ENCODE peak calls at places on chromosome 1, in six cellular contexts. G, O, V, R, L and S are unnamed samples.

GRCh38 chr1:176574756-176575155 is 111.8 kb downstream of the PAPPA2 start:
- ATAC-seq in L (no peak), R (no peak), O (no peak), G (no peak), V (no peak), S (no peak)

GRCh38 chr1:11690669-11691301 is 725 bp upstream of the DRAXIN start:
- ATAC-seq in G (peak), L (no peak), V (peak), O (no peak), R (peak), S (no peak)

GRCh38 chr1:100188617-100189016 is 10.6 kb upstream of the LRRC39 start:
- ATAC-seq in L (no peak), R (no peak), V (peak), O (no peak), G (no peak), S (no peak)

GRCh38 chr1:109530457-109531204 is 9.0 kb upstream of the GPR61 start:
- ATAC-seq in L (no peak), O (no peak), G (no peak), V (no peak), R (peak), S (no peak)

GRCh38 chr1:150192012-150192411 is 42.3 kb downstream of the PLEKHO1 start:
- ATAC-seq in L (no peak), V (no peak), O (peak), R (no peak), G (no peak), S (no peak)

GRCh38 chr1:150109567-150109966 is 40.1 kb upstream of the PLEKHO1 start:
- ATAC-seq in G (no peak), V (no peak), O (no peak), L (no peak), R (no peak), S (no peak)

GRCh38 chr1:4415476-4415875 is 238.9 kb upstream of the AJAP1 start:
- ATAC-seq in V (no peak), O (no peak), L (no peak), R (no peak), G (no peak), S (no peak)

GRCh38 chr1:119974013-119974412 is 77.7 kb upstream of the ADAM30 start:
- ATAC-seq in L (no peak), V (no peak), O (no peak), G (no peak), R (no peak), S (no peak)

GRCh38 chr1:155086182-155086741 is 7.6 kb downstream of the EFNA3 start:
- ATAC-seq in G (peak), R (peak), V (peak), L (peak), O (peak), S (no peak)

GRCh38 chr1:119390499-119390898 is 21.9 kb downstream of the HAO2 start:
- ATAC-seq in R (no peak), O (no peak), V (no peak), L (no peak), G (no peak), S (no peak)

GRCh38 chr1:215542301-215542700 is 24.8 kb upstream of the KCTD3 start:
- ATAC-seq in O (no peak), G (no peak), V (no peak), L (no peak), R (no peak), S (no peak)

GRCh38 chr1:215543806-215544205 is 23.3 kb upstream of the KCTD3 start:
- ATAC-seq in L (no peak), G (no peak), V (no peak), R (no peak), O (no peak), S (no peak)

GRCh38 chr1:215543191-215543606 is 23.9 kb upstream of the KCTD3 start:
- ATAC-seq in L (no peak), G (no peak), R (peak), V (peak), O (no peak), S (no peak)

GRCh38 chr1:215544566-215544965 is 22.5 kb upstream of the KCTD3 start:
- ATAC-seq in O (no peak), R (no peak), V (no peak), L (no peak), G (no peak), S (no peak)

GRCh38 chr1:215539803-215540575 is 27.1 kb upstream of the KCTD3 start:
- ATAC-seq in V (no peak), L (no peak), G (no peak), R (no peak), O (no peak), S (no peak)
- H3K27ac ChIP-seq in V (no peak), L (no peak), G (no peak), R (no peak), O (no peak), S (no peak)

GRCh38 chr1:245261786-245262185 is 107.0 kb downstream of the KIF26B start:
- ATAC-seq in V (no peak), L (no peak), R (no peak), O (no peak), G (no peak), S (no peak)
- TF ChIP-seq CTCF in V (no peak), L (no peak), R (no peak), O (no peak), G (no peak), S (no peak)

DNA sequence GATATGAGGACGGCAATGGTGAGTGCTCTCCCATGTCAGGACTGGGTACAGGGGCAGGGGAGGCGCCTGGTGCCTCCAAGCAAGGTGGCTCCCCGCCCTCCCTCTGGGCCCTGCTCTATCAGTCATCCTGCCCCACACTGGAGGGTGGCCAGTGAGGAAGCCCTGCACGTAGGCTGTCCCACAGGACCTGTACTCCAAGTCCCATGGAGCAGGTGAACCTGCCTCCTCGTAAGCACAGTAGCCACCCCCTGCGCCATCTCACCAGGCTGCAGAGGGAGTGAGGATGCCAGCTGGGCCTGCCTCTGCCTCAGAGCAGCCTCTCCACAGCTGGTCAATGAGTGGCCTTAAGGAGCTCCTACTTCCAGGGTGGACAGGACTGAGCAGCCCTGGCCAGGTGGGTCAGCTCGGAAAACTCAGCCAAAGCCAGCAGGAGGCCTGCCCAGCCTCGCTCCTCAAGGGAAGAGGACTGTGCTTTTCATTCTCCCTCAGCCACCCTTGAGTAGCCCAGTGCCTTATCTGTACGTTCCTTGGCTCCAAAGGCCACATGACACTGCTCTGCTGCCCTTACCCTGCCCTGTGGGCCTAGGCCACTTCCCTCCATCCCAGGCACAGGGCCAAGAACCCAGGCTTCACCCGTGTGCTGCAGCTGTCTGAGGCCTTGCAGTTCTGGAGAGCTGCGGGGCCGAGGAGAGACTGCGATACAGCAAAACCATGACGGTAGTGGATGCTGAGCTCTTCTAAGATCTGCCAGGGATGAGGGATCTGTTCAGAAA is 39.6 kb downstream of the SLC45A1 start:
- ATAC-seq in G (no peak), R (no peak), V (no peak), L (no peak), O (peak), S (no peak)
- TF ChIP-seq POLR2AphosphoS5 in G (no peak), R (no peak), V (no peak), L (no peak), O (no peak), S (no peak)

DNA sequence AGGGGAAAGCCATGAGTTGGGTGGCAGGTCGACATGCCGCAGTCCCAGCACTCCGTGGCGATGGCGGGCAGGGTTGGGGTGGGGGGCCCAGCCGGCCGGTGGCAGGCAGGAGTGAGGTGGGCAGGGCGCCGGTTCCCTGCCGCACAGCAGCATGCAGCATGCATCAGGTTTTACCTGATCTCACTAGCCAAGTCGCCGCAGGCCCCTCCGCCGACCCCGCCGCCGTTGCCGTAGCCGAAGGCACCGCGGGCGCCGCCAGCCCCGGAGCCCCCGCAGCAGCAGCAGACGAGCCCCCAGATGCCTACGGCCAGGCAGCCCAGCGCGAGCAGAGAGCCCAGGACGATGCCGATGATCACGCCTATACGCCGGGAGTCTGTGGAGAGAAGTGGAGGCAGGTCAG is 6.7 kb downstream of the VSIG8 start:
- ATAC-seq in R (no peak), G (no peak), L (no peak), O (no peak), V (no peak), S (no peak)
- H3K27ac ChIP-seq in R (no peak), G (no peak), L (no peak), O (no peak), V (no peak), S (peak)

GRCh38 chr1:193339396-193339795 is 153.0 kb upstream of the B3GALT2 start:
- ATAC-seq in R (no peak), L (no peak), O (no peak), V (no peak), G (no peak), S (no peak)

GRCh38 chr1:193335797-193336428 is 149.5 kb upstream of the B3GALT2 start:
- ATAC-seq in L (no peak), G (no peak), O (no peak), R (no peak), V (no peak), S (peak)

GRCh38 chr1:193333166-193333565 is 146.8 kb upstream of the B3GALT2 start:
- ATAC-seq in O (no peak), L (no peak), R (no peak), G (no peak), V (no peak), S (no peak)

GRCh38 chr1:193342811-193343210 is 156.4 kb upstream of the B3GALT2 start:
- ATAC-seq in V (no peak), G (no peak), O (no peak), L (no peak), R (no peak), S (no peak)

GRCh38 chr1:193338194-193338593 is 151.8 kb upstream of the B3GALT2 start:
- ATAC-seq in V (peak), R (no peak), G (no peak), O (no peak), L (no peak), S (no peak)
- TF ChIP-seq CTCF in V (peak), R (no peak), G (no peak), O (peak), L (no peak), S (no peak)

GRCh38 chr1:201032408-201032807 is 8.9 kb upstream of the KIF21B start:
- ATAC-seq in R (no peak), V (no peak), O (no peak), G (no peak), L (no peak), S (no peak)

GRCh38 chr1:201026746-201027145 is 3.2 kb upstream of the KIF21B start:
- ATAC-seq in V (peak), O (no peak), L (no peak), R (no peak), G (no peak), S (no peak)

GRCh38 chr1:201025571-201026002 is 2.1 kb upstream of the KIF21B start:
- ATAC-seq in O (no peak), G (peak), L (no peak), R (peak), V (peak), S (no peak)

GRCh38 chr1:201026234-201026633 is 2.7 kb upstream of the KIF21B start:
- ATAC-seq in V (no peak), G (no peak), R (no peak), L (no peak), O (no peak), S (no peak)

GRCh38 chr1:201028473-201028889 is 5.0 kb upstream of the KIF21B start:
- ATAC-seq in O (no peak), V (no peak), G (no peak), L (peak), R (no peak), S (peak)
- TF ChIP-seq POLR2AphosphoS5 in O (no peak), V (no peak), G (no peak), L (peak), R (no peak), S (peak)

GRCh38 chr1:6795203-6795602 is 9.9 kb downstream of the CAMTA1 start:
- ATAC-seq in R (no peak), L (no peak), G (no peak), V (no peak), O (no peak), S (no peak)

GRCh38 chr1:6794164-6794563 is 8.9 kb downstream of the CAMTA1 start:
- ATAC-seq in L (no peak), R (no peak), V (no peak), G (no peak), O (no peak), S (no peak)

GRCh38 chr1:6799499-6799898 is 14.2 kb downstream of the CAMTA1 start:
- ATAC-seq in O (no peak), R (no peak), L (no peak), V (no peak), G (no peak), S (no peak)

GRCh38 chr1:6795661-6796060 is 10.4 kb downstream of the CAMTA1 start:
- ATAC-seq in G (no peak), O (no peak), R (no peak), L (no peak), V (no peak), S (no peak)

DNA sequence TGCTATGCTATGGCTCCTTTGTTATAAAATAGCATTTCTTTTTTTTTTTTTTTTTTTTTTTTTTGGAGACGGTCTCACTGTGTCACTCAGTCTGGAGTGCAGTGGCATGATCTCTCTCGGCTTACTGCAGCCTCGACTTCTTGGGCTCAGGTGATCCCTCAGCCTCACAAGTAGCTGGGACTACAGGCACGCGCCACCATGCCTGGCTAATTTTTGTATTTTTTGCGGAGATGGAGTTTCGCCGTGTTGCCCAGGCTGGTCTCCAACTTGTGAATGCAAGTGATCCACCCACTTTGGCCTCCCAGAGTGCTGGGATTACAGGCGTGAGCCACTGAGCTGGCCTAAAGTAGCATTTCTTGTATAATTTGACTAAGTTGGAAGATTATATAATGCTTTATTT is 10.8 kb downstream of the CAMTA1 start:
- ATAC-seq in L (no peak), V (no peak), G (no peak), R (no peak), O (no peak), S (no peak)
- H3K27ac ChIP-seq in L (no peak), V (no peak), G (no peak), R (no peak), O (no peak), S (peak)

DNA sequence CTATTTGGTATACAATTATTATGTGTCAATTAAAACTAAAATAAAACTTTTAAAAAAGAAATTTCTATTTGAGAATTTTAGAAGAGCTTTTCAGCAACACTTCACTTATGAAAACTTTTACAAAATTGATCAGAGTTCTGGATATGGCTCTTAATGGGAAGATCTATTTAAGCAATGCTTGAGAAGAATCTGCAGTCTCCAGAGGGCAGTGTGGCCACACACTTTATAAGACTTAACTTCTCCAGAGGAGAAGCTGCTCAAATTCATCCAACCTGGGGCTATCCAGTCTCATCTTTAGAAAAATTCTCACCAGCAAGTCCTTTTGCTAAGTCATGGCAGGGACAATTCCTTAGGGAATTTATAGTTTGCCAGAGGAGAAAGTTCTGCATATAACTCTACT is 25.2 kb upstream of the AGO1 start:
- ATAC-seq in O (peak), R (no peak), L (no peak), G (peak), V (peak), S (no peak)
- TF ChIP-seq CTCF in O (peak), R (peak), L (peak), G (peak), V (peak), S (no peak)

GRCh38 chr1:190452272-190452848 is 25.3 kb downstream of the BRINP3 start:
- ATAC-seq in R (peak), G (no peak), L (no peak), V (no peak), O (no peak), S (no peak)
- TF ChIP-seq POLR2AphosphoS5 in R (no peak), G (no peak), L (no peak), V (no peak), O (no peak), S (no peak)